ENCODE peak calls at places on chromosomes 12 and 14, in seven cellular contexts. B, O, H, L, G, I and P are unnamed samples.

GRCh38 chr14:67584931-67585330 is 15.1 kb downstream of the PIGH start:
- DNase-seq in G (no peak), O (no peak), B (no peak), I (no peak), H (no peak), L (no peak), P (no peak)

GRCh38 chr12:127363392-127363791 is 903.6 kb upstream of the TMEM132C start:
- DNase-seq in O (no peak), H (no peak), B (no peak), L (no peak), G (no peak), I (no peak), P (no peak)

GRCh38 chr12:115213118-115213517 is 529.1 kb upstream of the TBX3 start:
- DNase-seq in B (no peak), L (no peak), O (no peak), H (no peak), G (no peak), I (no peak), P (no peak)

GRCh38 chr14:36367985-36368774 is 47.7 kb upstream of the MBIP start:
- DNase-seq in G (no peak), L (no peak), B (no peak), I (no peak), H (no peak), O (peak; percentile 31), P (no peak)

GRCh38 chr14:101131451-101131916 is 228.0 kb upstream of the RTL1 start:
- DNase-seq in G (no peak), B (no peak), H (no peak), O (no peak), I (no peak), L (no peak), P (no peak)

GRCh38 chr12:106566771-106567170 is 16.0 kb upstream of the RFX4 start:
- DNase-seq in H (no peak), B (no peak), G (no peak), I (no peak), O (no peak), L (no peak), P (no peak)

GRCh38 chr14:29865299-29865698 is 62.3 kb downstream of the PRKD1 start:
- DNase-seq in O (no peak), L (no peak), B (no peak), G (peak; percentile 3), H (no peak), I (no peak), P (no peak)

GRCh38 chr12:113299619-113300237 is 35.2 kb downstream of the SLC8B1 start:
- DNase-seq in B (no peak), I (peak; percentile 73), H (peak; percentile 34), O (peak; percentile 84), G (peak; percentile 84), L (peak; percentile 91), P (no peak)

GRCh38 chr14:99026471-99026870 is 245.5 kb downstream of the BCL11B start:
- DNase-seq in B (no peak), H (no peak), I (no peak), G (no peak), O (no peak), L (no peak), P (no peak)

GRCh38 chr12:88553941-88554658 is 26.2 kb downstream of the KITLG start:
- DNase-seq in G (peak; percentile 98), H (peak; percentile 87), B (no peak), I (no peak), L (no peak), O (peak; percentile 87), P (no peak)

GRCh38 chr14:64838656-64839055 is 41.1 kb downstream of the SPTB start:
- DNase-seq in L (peak; percentile 46), B (no peak), G (no peak), O (peak; percentile 66), I (no peak), H (no peak), P (no peak)

GRCh38 chr14:23435540-23436326 is at the start of gene MYH7:
- DNase-seq in H (no peak), L (no peak), O (no peak), B (no peak), I (no peak), G (no peak), P (no peak)

GRCh38 chr12:108482717-108483212 is 32.3 kb upstream of the FICD start:
- DNase-seq in G (no peak), B (no peak), H (no peak), I (no peak), O (no peak), L (peak; percentile 14), P (no peak)

GRCh38 chr12:5220835-5221234 is 177.2 kb downstream of the KCNA5 start:
- DNase-seq in B (no peak), O (no peak), H (no peak), G (peak; percentile 16), I (no peak), L (peak; percentile 69), P (no peak)

GRCh38 chr12:65728913-65729793 is 95.1 kb upstream of the HMGA2 start:
- DNase-seq in O (peak; percentile 43), I (no peak), L (no peak), H (no peak), G (peak; percentile 13), B (no peak), P (no peak)

GRCh38 chr12:2507811-2508210 is 287.0 kb upstream of the FKBP4 start:
- DNase-seq in B (no peak), G (no peak), I (no peak), H (no peak), O (no peak), L (no peak), P (no peak)

GRCh38 chr12:1724250-1724649 is 33.4 kb downstream of the ADIPOR2 start:
- DNase-seq in B (no peak), O (no peak), G (no peak), I (no peak), L (no peak), H (no peak), P (no peak)

GRCh38 chr12:132471011-132471857 is 18.7 kb upstream of the FBRSL1 start:
- DNase-seq in L (peak; percentile 88), H (no peak), G (no peak), O (peak; percentile 56), B (no peak), I (no peak), P (no peak)

GRCh38 chr12:49632986-49633702 is 9.8 kb downstream of the PRPF40B start:
- DNase-seq in G (no peak), B (no peak), H (no peak), I (no peak), L (no peak), O (no peak), P (no peak)

GRCh38 chr12:119372540-119372939 is 38.0 kb downstream of the CCDC60 start:
- DNase-seq in I (no peak), B (no peak), H (no peak), G (no peak), O (no peak), L (no peak), P (no peak)

GRCh38 chr14:89399594-89400068 is 17.4 kb downstream of the FOXN3 start:
- DNase-seq in B (no peak), H (peak; percentile 49), G (peak; percentile 82), O (no peak), L (peak; percentile 23), I (no peak), P (no peak)

GRCh38 chr14:45044638-45045037 is 39.3 kb upstream of the PRPF39 start:
- DNase-seq in L (no peak), B (no peak), I (no peak), G (no peak), O (no peak), H (no peak), P (no peak)

GRCh38 chr12:122944588-122944987 is 21.7 kb downstream of the ABCB9 start:
- DNase-seq in G (peak; percentile 61), O (peak; percentile 53), I (no peak), L (peak; percentile 88), B (no peak), H (no peak), P (no peak)

GRCh38 chr14:90426663-90427062 is 29.8 kb downstream of the CALM1 start:
- DNase-seq in H (no peak), G (no peak), I (no peak), L (no peak), O (no peak), B (no peak), P (no peak)

GRCh38 chr12:26338574-26339572 is 143.5 kb downstream of the SSPN start:
- DNase-seq in O (no peak), G (peak; percentile 20), H (no peak), B (no peak), I (no peak), L (peak; percentile 96), P (no peak)

GRCh38 chr14:105888151-105888550 is 361.8 kb downstream of the TMEM121 start:
- DNase-seq in G (no peak), B (no peak), O (no peak), H (no peak), L (no peak), I (peak; percentile 5), P (no peak)